ENCODE peak calls at places on chromosomes 7 and 10, in four cellular contexts. Z is tibial artery, W is fibroblast of lung, I is A549. X is an unnamed sample.

GRCh38 chr10:24718031-24718855 is 5.4 kb downstream of the ARHGAP21 start:
- DNase-seq in Z (no peak), W (peak; percentile 81), I (peak; percentile 77), X (no peak)

GRCh38 chr7:24572421-24573007 is 738 bp upstream of the PALS2 start:
- DNase-seq in Z (peak; percentile 32), W (peak; percentile 67), I (peak; percentile 12), X (peak; percentile 75)

GRCh38 chr10:26440091-26440445 is 1.9 kb downstream of the APBB1IP start:
- DNase-seq in Z (no peak), W (no peak), I (no peak), X (no peak)

GRCh38 chr10:100909506-100910260 is 3.1 kb upstream of the SLF2 start:
- DNase-seq in Z (no peak), W (no peak), I (no peak), X (no peak)

GRCh38 chr7:69656890-69657289 is 58.6 kb downstream of the AUTS2 start:
- DNase-seq in Z (peak; percentile 45), W (peak; percentile 51), I (no peak), X (peak; percentile 71)

GRCh38 chr10:1737222-1738061 is at the start of gene ADARB2:
- DNase-seq in Z (no peak), W (peak; percentile 2), I (no peak), X (no peak)

GRCh38 chr7:39735903-39736302 is 112.5 kb downstream of the RALA start:
- DNase-seq in Z (no peak), W (peak; percentile 46), I (no peak), X (no peak)

GRCh38 chr7:151247016-151247580 is 1.4 kb downstream of the SMARCD3 start:
- DNase-seq in Z (no peak), W (no peak), I (no peak), X (no peak)

GRCh38 chr10:110733256-110733952 is 89.3 kb downstream of the RBM20 start:
- DNase-seq in Z (no peak), W (peak; percentile 17), I (no peak), X (no peak)

GRCh38 chr7:152621426-152621825 is 54.5 kb downstream of the XRCC2 start:
- DNase-seq in Z (no peak), W (no peak), I (no peak), X (no peak)

GRCh38 chr7:88432321-88432720 is 125.6 kb upstream of the STEAP4 start:
- DNase-seq in Z (no peak), W (no peak), I (no peak), X (no peak)

GRCh38 chr10:31484407-31485135 is 165.6 kb downstream of the ZEB1 start:
- DNase-seq in Z (no peak), W (peak; percentile 55), I (no peak), X (no peak)

GRCh38 chr7:91945476-91945875 is 4.8 kb downstream of the AKAP9 start:
- DNase-seq in Z (no peak), W (peak; percentile 29), I (peak; percentile 74), X (no peak)

GRCh38 chr7:15580604-15581351 is 19.0 kb upstream of the AGMO start:
- DNase-seq in Z (no peak), W (no peak), I (no peak), X (no peak)

GRCh38 chr10:102718220-102718619 is 3.8 kb downstream of the SFXN2 start:
- DNase-seq in Z (no peak), W (peak; percentile 64), I (no peak), X (no peak)

GRCh38 chr7:157537056-157537455 is 200.3 kb downstream of the DNAJB6 start:
- DNase-seq in Z (no peak), W (no peak), I (no peak), X (no peak)

GRCh38 chr7:116781584-116781983 is 80.8 kb upstream of the CAPZA2 start:
- DNase-seq in Z (no peak), W (no peak), I (no peak), X (no peak)

GRCh38 chr7:131517218-131517923 is 39.1 kb downstream of the PODXL start:
- DNase-seq in Z (peak; percentile 10), W (no peak), I (no peak), X (no peak)

GRCh38 chr10:5731559-5731958 is 46.9 kb downstream of the TASOR2 start:
- DNase-seq in Z (no peak), W (no peak), I (no peak), X (no peak)

GRCh38 chr10:1309969-1310789 is 254.0 kb downstream of the WDR37 start:
- DNase-seq in Z (no peak), W (peak; percentile 6), I (no peak), X (peak; percentile 30)

GRCh38 chr7:115941703-115942268 is 88.8 kb downstream of the TFEC start:
- DNase-seq in Z (no peak), W (peak; percentile 57), I (no peak), X (no peak)

GRCh38 chr10:73759512-73760115 is 15.4 kb downstream of the SEC24C start:
- DNase-seq in Z (no peak), W (no peak), I (no peak), X (no peak)

DNA sequence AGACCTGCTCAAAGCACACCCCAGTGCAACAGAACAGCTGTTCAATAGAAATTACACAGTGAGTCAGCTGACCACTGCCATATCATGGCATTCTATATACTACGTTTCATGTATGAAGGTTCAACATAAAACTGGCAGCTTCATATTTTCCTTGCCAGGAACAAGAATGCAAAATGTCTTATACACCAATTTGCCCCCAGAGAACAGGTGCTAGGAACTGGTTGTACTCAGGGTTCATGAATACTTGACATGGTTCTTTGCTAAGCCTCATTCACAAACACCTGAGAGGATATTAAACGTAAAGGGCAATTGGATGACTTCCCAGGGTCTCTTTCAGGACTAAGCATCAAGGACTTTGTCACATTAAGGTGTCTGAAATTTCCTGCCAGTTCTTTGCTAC is 6.9 kb downstream of the MYOF start:
- DNase-seq in Z (no peak), W (no peak), I (no peak), X (no peak)
- H3K4me1 ChIP-seq in Z (peaks cover 67% of the 10 kb centered on the region), W (peaks cover 54% of the 10 kb centered on the region), I (peaks cover 92% of the 10 kb centered on the region), X (no peaks in the 10 kb centered on the region)

GRCh38 chr10:58764087-58764747 is 251.5 kb downstream of the BICC1 start:
- DNase-seq in Z (no peak), W (peak; percentile 28), I (no peak), X (no peak)
- H3K4me3 ChIP-seq in Z (no peak overlapping the region), W (no peak overlapping the region), I (no peak overlapping the region), X (no peak overlapping the region)

DNA sequence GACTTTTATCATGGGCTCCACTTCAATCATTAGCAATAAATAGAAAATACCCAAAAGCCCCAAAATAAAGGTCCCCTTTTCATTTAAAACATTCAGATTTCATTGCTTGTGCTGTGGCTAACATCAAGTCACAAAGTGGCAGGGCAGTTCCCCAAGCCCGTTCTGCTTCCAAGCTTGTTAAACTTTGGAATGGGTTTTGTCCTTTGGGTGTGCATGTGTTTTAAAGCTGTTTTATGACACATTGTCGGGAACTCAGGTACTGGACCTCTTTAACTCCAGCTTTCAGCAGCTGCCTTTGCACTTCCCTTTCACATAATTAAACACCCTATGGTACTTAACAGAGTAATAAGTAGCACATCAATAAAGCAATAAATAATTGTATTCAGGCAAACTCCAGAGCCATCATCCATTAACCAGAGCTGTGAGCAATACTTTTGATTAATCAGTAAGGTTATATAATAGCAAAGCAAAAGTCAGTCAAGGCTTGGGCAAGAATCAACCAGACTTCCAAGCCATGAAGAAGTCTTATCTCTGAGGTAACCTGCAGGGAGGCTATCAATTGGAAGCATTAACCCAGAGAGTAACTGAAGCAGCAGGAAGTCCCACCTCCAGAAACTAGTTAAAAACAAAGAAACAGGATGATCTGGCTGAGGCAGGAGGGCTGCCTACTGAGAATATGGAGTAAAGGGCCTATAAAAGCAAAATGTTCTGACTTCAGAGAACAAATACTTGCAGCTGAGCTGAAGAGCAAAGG is 56.1 kb upstream of the ARID5B start:
- DNase-seq in Z (no peak), W (no peak), I (no peak), X (no peak)
- H3K27ac ChIP-seq in Z (no peak overlapping the region), W (no peak overlapping the region), I (no peak overlapping the region), X (no peak overlapping the region)

GRCh38 chr10:104317195-104318095 is 20.8 kb downstream of the ITPRIP start:
- DNase-seq in Z (peak; percentile 53), W (peak; percentile 74), I (no peak), X (no peak)
- H3K4me1 ChIP-seq in Z (peaks cover 63% of the 10 kb centered on the region), W (peaks cover 43% of the 10 kb centered on the region), I (peaks cover 30% of the 10 kb centered on the region), X (peaks cover 82% of the 10 kb centered on the region)

GRCh38 chr10:22217842-22218241 is at the start of gene EBLN1:
- DNase-seq in Z (no peak), W (no peak), I (no peak), X (no peak)

GRCh38 chr10:22218448-22218847 is 633 bp upstream of the EBLN1 start:
- DNase-seq in Z (no peak), W (no peak), I (no peak), X (no peak)

GRCh38 chr10:22226599-22226998 is 8.8 kb upstream of the EBLN1 start:
- DNase-seq in Z (no peak), W (no peak), I (no peak), X (no peak)

GRCh38 chr10:22219308-22219707 is 1.5 kb upstream of the EBLN1 start:
- DNase-seq in Z (no peak), W (peak; percentile 37), I (no peak), X (no peak)

GRCh38 chr10:22222236-22223190 is 4.7 kb upstream of the EBLN1 start:
- DNase-seq in Z (no peak), W (no peak), I (no peak), X (no peak)
- H3K4me3 ChIP-seq in Z (no peak overlapping the region), W (no peak overlapping the region), I (no peak overlapping the region), X (no peak overlapping the region)

GRCh38 chr7:139109188-139109982 is at the start of gene ZC3HAV1:
- DNase-seq in Z (peak; percentile 87), W (peak; percentile 83), I (peak; percentile 89), X (peak; percentile 95)

GRCh38 chr7:139108256-139109187 is 998 bp downstream of the ZC3HAV1 start:
- DNase-seq in Z (peak; percentile 38), W (peak; percentile 27), I (peak; percentile 30), X (no peak)

GRCh38 chr7:139106959-139107358 is 2.6 kb downstream of the ZC3HAV1 start:
- DNase-seq in Z (no peak), W (no peak), I (no peak), X (no peak)

GRCh38 chr7:139103057-139103820 is 6.3 kb downstream of the ZC3HAV1 start:
- DNase-seq in Z (no peak), W (no peak), I (no peak), X (no peak)

GRCh38 chr7:139105037-139105382 is 4.5 kb downstream of the ZC3HAV1 start:
- DNase-seq in Z (no peak), W (no peak), I (no peak), X (no peak)
- H3K27ac ChIP-seq in Z (no peak overlapping the region), W (no peak overlapping the region), I (no peak overlapping the region), X (peak overlapping the region; percentile 19)

DNA sequence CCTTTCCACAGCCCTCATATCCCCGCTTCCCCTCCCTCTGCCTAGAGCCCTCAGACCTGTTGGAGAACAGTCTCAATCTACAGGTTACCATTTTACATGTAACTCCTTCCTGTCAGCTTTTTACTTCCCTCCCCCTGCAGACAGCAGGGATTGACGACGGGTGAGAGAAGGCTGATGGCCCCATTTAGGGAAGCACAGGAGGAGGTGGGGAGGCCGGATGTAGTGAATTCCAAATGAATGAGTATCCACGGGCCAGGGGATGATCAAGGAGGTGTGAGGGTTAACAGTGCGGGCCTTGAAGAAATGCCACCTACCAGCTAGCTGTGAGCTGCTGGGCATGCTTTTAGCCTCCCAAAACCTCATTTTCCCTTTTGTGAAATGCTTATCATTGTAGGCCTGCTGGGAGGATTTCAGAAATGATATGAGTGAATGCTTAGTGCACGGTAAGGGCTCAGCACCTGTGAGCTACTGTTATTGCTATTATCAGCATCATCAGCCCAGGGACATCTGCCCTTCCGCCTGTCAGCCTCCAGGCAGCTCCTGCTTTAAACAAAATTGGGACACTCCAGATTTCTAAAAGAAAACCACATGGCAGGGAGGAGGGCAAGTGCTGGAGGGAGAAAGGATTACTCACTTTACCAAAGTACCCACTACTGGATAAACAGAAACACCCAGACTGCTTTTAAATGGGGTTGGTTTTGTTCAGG is 6.5 kb upstream of the NANOS1 start:
- DNase-seq in Z (no peak), W (peak; percentile 69), I (no peak), X (no peak)
- H3K4me1 ChIP-seq in Z (peaks cover 40% of the 10 kb centered on the region), W (peaks cover 15% of the 10 kb centered on the region), I (peaks cover 36% of the 10 kb centered on the region), X (peaks cover 27% of the 10 kb centered on the region)

X was measured in right atrium auricular region.